ENCODE peak calls at places on chromosomes 12 and 14, in five cellular contexts. P is H1, R is A549, S is HepG2, K is endothelial cell of umbilical vein. A is an unnamed sample.
A peak's percentile ranks its signal among the peaks of the same experiment; 100 is the strongest.

GRCh38 chr12:106358410-106359241 is 1.1 kb downstream of the POLR3B start:
- DNase-seq in P (no peak), R (peak; percentile 63), S (peak; percentile 78), K (no peak), A (no peak)

GRCh38 chr14:74956280-74957072 is 1.1 kb upstream of the PGF start:
- DNase-seq in P (no peak), R (no peak), S (no peak), K (no peak), A (no peak)

GRCh38 chr12:4265280-4265679 is 8.3 kb upstream of the CCND2 start:
- DNase-seq in P (no peak), R (no peak), S (no peak), K (peak; percentile 69), A (no peak)

GRCh38 chr12:27083861-27084271 is 1.5 kb upstream of the C12orf71 start:
- DNase-seq in P (no peak), R (no peak), S (no peak), K (no peak), A (no peak)

GRCh38 chr12:71760471-71760870 is 5.8 kb downstream of the RAB21 start:
- DNase-seq in P (no peak), R (no peak), S (no peak), K (no peak), A (no peak)

GRCh38 chr12:125540580-125541204 is 475.5 kb downstream of the AACS start:
- DNase-seq in P (no peak), R (no peak), S (no peak), K (no peak), A (no peak)

GRCh38 chr14:23141706-23142467 is 22.8 kb upstream of the CEBPE start:
- DNase-seq in P (no peak), R (peak; percentile 34), S (no peak), K (no peak), A (no peak)

GRCh38 chr14:29648045-29648444 is 279.6 kb downstream of the PRKD1 start:
- DNase-seq in P (no peak), R (no peak), S (no peak), K (no peak), A (no peak)

GRCh38 chr12:100572184-100572583 is 1.3 kb upstream of the GAS2L3 start:
- DNase-seq in P (no peak), R (no peak), S (no peak), K (no peak), A (no peak)

GRCh38 chr12:49296836-49297694 is 2.1 kb downstream of the PRPH start:
- DNase-seq in P (peak; percentile 81), R (peak; percentile 86), S (peak; percentile 48), K (no peak), A (peak; percentile 80)

GRCh38 chr14:71408362-71409035 is 501.2 kb downstream of the PCNX1 start:
- DNase-seq in P (no peak), R (no peak), S (no peak), K (no peak), A (no peak)

GRCh38 chr12:28486521-28486920 is 296.3 kb downstream of the CCDC91 start:
- DNase-seq in P (no peak), R (no peak), S (no peak), K (no peak), A (no peak)

GRCh38 chr12:89709994-89710872 is 1.6 kb upstream of the ATP2B1 start:
- DNase-seq in P (peak; percentile 83), R (peak; percentile 31), S (no peak), K (no peak), A (peak; percentile 74)

GRCh38 chr12:75890660-75891059 is 140.9 kb downstream of the PHLDA1 start:
- DNase-seq in P (no peak), R (no peak), S (no peak), K (no peak), A (no peak)

GRCh38 chr12:116887897-116888296 is 6.7 kb upstream of the HRK start:
- DNase-seq in P (no peak), R (no peak), S (no peak), K (no peak), A (no peak)

GRCh38 chr12:120988658-120989057 is 10.3 kb downstream of the HNF1A start:
- DNase-seq in P (no peak), R (no peak), S (no peak), K (no peak), A (no peak)

GRCh38 chr14:101554991-101555668 is 6.2 kb upstream of the DIO3 start:
- DNase-seq in P (no peak), R (no peak), S (peak; percentile 14), K (no peak), A (no peak)

GRCh38 chr14:43535231-43535838 is 971.7 kb downstream of the FSCB start:
- DNase-seq in P (no peak), R (no peak), S (no peak), K (no peak), A (no peak)

GRCh38 chr14:54440454-54440853 is 720 bp downstream of the CNIH1 start:
- DNase-seq in P (no peak), R (no peak), S (no peak), K (no peak), A (no peak)

GRCh38 chr14:52891800-52892199 is 59.0 kb downstream of the FERMT2 start:
- DNase-seq in P (no peak), R (no peak), S (no peak), K (no peak), A (no peak)

GRCh38 chr12:124700810-124701594 is 133.6 kb upstream of the NCOR2 start:
- DNase-seq in P (no peak), R (no peak), S (no peak), K (peak; percentile 47), A (no peak)

GRCh38 chr14:68736519-68736918 is 56.3 kb downstream of the ZFP36L1 start:
- DNase-seq in P (no peak), R (no peak), S (no peak), K (no peak), A (peak; percentile 37)

GRCh38 chr12:17108877-17109520 is 503.0 kb upstream of the LMO3 start:
- DNase-seq in P (no peak), R (no peak), S (no peak), K (no peak), A (no peak)

GRCh38 chr14:23407516-23408306 is at the start of gene MYH6:
- DNase-seq in P (no peak), R (no peak), S (no peak), K (no peak), A (no peak)

GRCh38 chr12:88219861-88220260 is 77.8 kb downstream of the TMTC3 start:
- DNase-seq in P (no peak), R (no peak), S (no peak), K (no peak), A (no peak)

GRCh38 chr14:90760591-90761316 is 55.5 kb downstream of the TTC7B start:
- DNase-seq in P (peak; percentile 51), R (peak; percentile 52), S (peak; percentile 38), K (peak; percentile 59), A (no peak)

GRCh38 chr12:101924647-101925046 is 47.3 kb downstream of the DRAM1 start:
- DNase-seq in P (no peak), R (peak; percentile 28), S (no peak), K (no peak), A (no peak)

GRCh38 chr12:56629459-56630179 is 507 bp downstream of the BAZ2A start:
- DNase-seq in P (peak; percentile 52), R (peak; percentile 43), S (no peak), K (peak; percentile 21), A (no peak)

GRCh38 chr12:52198454-52199215 is 6.8 kb upstream of the KRT80 start:
- DNase-seq in P (no peak), R (no peak), S (no peak), K (no peak), A (no peak)

GRCh38 chr14:78291958-78292357 is 121.8 kb downstream of the NRXN3 start:
- DNase-seq in P (no peak), R (no peak), S (no peak), K (no peak), A (no peak)
- TF ChIP-seq JUN in P (no peak), R (no peak), S (no peak), K (no peak), A (no peak)

GRCh38 chr12:40738856-40739255 is 46.6 kb downstream of the CNTN1 start:
- DNase-seq in P (no peak), R (no peak), S (no peak), K (no peak), A (no peak)

GRCh38 chr12:40733871-40734270 is 41.6 kb downstream of the CNTN1 start:
- DNase-seq in P (no peak), R (no peak), S (no peak), K (no peak), A (no peak)

GRCh38 chr12:40734283-40734682 is 42.0 kb downstream of the CNTN1 start:
- DNase-seq in P (no peak), R (no peak), S (no peak), K (no peak), A (no peak)

GRCh38 chr12:40730281-40730680 is 38.0 kb downstream of the CNTN1 start:
- DNase-seq in P (no peak), R (no peak), S (no peak), K (no peak), A (no peak)

DNA sequence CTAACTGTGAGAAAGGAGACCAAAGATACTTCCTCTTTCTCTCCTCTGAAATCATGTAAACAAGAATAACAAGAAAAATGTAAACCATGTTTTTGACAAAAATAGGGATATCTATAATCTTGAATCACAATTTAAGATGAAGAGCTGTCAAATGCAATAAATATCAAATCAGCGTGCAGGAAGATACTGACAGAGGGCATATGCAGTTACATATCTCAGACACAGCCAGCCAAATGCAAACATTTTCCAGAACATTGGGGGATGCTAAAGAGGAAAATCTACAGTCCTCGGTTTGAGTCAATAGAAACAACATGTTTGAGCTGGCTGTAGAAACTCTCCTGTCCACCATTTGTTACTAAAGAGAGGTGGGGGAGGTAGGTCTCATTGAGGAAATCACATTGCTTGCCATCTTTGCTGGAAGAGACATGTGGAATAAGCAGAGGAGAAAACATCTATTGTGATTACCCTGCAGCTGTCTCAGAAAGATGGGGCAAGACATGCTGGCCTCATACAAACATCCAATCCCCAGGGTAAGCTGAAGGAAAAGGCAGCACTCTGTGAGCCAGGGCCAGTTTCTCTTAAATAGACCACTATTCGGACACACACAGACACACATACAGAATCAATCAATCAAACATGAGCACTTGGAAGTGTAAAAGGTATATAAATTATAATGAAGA is 43.5 kb downstream of the CNTN1 start:
- DNase-seq in P (no peak), R (no peak), S (no peak), K (no peak), A (no peak)
- TF ChIP-seq JUN in P (no peak), R (no peak), S (no peak), K (no peak), A (no peak)

DNA sequence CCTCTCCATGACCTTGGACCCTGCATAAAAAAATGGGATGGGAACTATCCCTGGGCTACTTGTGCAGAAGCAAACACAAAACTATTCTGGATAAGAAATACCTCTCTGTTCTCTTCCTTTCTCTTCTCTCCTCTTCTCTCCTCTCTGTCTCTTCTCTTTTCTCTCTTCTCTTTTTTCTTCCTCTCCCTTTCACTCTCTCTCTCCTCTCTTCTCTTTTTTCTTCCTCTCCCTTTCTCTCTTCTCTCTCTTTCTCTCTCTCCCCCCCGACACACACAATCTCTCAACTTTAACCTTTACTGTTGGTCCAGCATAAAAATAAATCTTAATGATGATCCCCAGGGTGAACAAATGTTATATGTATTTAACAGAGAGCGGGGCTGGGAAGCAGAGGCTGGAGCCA is 141.4 kb downstream of the SRGAP1 start:
- DNase-seq in P (no peak), R (no peak), S (peak; percentile 5), K (no peak), A (no peak)
- TF ChIP-seq JUN in P (no peak), R (no peak), S (no peak), K (no peak), A (no peak)

DNA sequence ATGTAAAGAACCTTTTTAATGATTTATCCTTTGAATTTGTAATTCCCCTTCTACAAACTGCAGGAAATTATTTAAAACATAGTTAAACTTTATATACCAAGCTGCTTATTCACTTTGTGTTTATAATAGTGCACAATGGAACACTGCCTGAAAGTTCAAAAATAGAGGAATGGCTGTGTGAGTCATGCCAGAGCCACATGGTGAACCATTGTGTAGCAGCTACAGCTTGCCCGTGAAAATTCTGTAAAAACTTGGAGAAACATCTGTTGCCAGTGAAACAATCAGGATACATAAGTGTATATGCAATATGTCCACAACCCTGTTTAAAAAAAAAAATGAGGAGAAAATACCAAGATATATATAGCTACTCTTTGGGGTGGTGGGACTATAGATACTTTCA is 59.5 kb downstream of the VEZT start:
- DNase-seq in P (no peak), R (no peak), S (no peak), K (peak; percentile 96), A (no peak)
- TF ChIP-seq JUN in P (no peak), R (no peak), S (no peak), K (peak; percentile 83), A (no peak)

A was measured in WTC11.